ENCODE peak calls at places on chromosome 15, in four cellular contexts. J, P, L and H are unnamed samples.
A peak's percentile ranks its signal among the peaks of the same experiment; 100 is the strongest.

GRCh38 chr15:50265620-50266019 is at the start of gene HDC:
- DNase-seq in J (no peak), P (no peak), L (no peak), H (no peak)

GRCh38 chr15:92909131-92909781 is 9.1 kb downstream of the CHD2 start:
- DNase-seq in J (no peak), P (no peak), L (no peak), H (no peak)

GRCh38 chr15:57872281-57873010 is 165.9 kb downstream of the POLR2M start:
- DNase-seq in J (no peak), P (no peak), L (no peak), H (no peak)

GRCh38 chr15:88241060-88241459 is 15.5 kb downstream of the NTRK3 start:
- DNase-seq in J (no peak), P (no peak), L (no peak), H (no peak)

GRCh38 chr15:92797168-92798052 is 102.7 kb upstream of the CHD2 start:
- DNase-seq in J (no peak), P (peak; percentile 56), L (peak; percentile 40), H (peak; percentile 78)

GRCh38 chr15:78536134-78536533 is 4.1 kb upstream of the PSMA4 start:
- DNase-seq in J (no peak), P (no peak), L (no peak), H (no peak)

GRCh38 chr15:89377842-89378698 is 43.4 kb upstream of the POLG start:
- DNase-seq in J (no peak), P (no peak), L (no peak), H (no peak)

GRCh38 chr15:87527416-87527815 is 729.1 kb downstream of the NTRK3 start:
- DNase-seq in J (no peak), P (no peak), L (no peak), H (no peak)

GRCh38 chr15:84921121-84921520 is 36.7 kb downstream of the SLC28A1 start:
- DNase-seq in J (no peak), P (no peak), L (no peak), H (no peak)

GRCh38 chr15:72820278-72820677 is 36.7 kb upstream of the ADPGK start:
- DNase-seq in J (no peak), P (no peak), L (no peak), H (no peak)

GRCh38 chr15:45268135-45268534 is 16.1 kb downstream of the SLC28A2 start:
- DNase-seq in J (peak; percentile 61), P (peak; percentile 15), L (no peak), H (peak; percentile 30)

GRCh38 chr15:68281008-68281407 is 3.5 kb downstream of the FEM1B start:
- DNase-seq in J (no peak), P (peak; percentile 28), L (no peak), H (no peak)
- TF ChIP-seq CBFB in J (no peak), P (no peak), L (no peak), H (no peak)

GRCh38 chr15:25054329-25054728 is 99.5 kb downstream of the SNRPN start:
- DNase-seq in J (no peak), P (no peak), L (no peak), H (no peak)
- TF ChIP-seq CBFB in J (no peak), P (no peak), L (no peak), H (no peak)

GRCh38 chr15:40006646-40007045 is 32.3 kb downstream of the SRP14 start:
- DNase-seq in J (no peak), P (no peak), L (no peak), H (no peak)

GRCh38 chr15:39999538-39999937 is 39.4 kb downstream of the SRP14 start:
- DNase-seq in J (no peak), P (no peak), L (no peak), H (no peak)

GRCh38 chr15:40006003-40006402 is 33.0 kb downstream of the SRP14 start:
- DNase-seq in J (no peak), P (no peak), L (no peak), H (no peak)

GRCh38 chr15:40002295-40002694 is 36.7 kb downstream of the SRP14 start:
- DNase-seq in J (no peak), P (no peak), L (no peak), H (peak; percentile 99)

DNA sequence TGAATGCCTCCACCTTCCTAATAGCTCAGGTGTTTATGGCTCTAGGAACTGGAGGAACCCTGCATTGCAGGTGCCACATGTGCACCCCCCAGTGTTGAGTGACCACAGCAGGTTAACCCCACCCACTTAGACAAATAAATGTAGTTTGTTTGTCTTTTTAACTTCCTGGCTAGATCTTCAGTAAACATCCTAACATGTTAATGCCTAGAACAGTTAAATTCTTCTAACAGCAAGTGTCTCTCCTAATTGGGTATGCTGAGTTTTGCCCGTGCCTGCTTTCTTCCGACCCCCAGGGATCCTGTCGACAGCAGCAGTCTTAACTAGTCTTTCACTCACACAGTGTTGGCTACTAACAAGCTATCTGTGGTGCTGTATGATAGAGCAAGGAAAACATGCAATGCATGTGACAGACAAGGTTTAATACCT is 35.5 kb downstream of the SRP14 start:
- DNase-seq in J (no peak), P (no peak), L (no peak), H (peak; percentile 40)
- TF ChIP-seq CBFB in J (no peak), P (no peak), L (no peak), H (no peak)

DNA sequence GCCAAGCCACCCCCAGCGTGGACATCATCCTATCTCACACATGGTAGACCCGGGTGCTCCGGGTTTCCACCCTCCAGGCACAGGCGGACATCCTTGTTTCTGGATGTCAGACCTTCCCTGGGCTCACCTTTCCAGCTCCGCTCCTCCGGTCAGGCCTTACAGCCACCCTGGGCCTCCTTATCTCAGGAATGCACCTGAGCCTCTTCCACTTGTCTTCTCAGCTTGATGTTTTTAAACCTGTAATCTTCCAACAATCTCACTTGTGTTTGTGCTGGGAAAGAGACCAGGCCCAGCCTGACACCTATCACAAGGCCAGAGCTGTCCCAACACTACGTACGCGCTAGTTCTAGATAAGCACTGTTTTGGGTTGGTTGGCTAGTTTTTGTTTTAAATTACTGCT is 53.9 kb downstream of the NIPA2 start:
- DNase-seq in J (no peak), P (peak; percentile 40), L (no peak), H (no peak)
- TF ChIP-seq CBFB in J (no peak), P (no peak), L (no peak), H (no peak)

DNA sequence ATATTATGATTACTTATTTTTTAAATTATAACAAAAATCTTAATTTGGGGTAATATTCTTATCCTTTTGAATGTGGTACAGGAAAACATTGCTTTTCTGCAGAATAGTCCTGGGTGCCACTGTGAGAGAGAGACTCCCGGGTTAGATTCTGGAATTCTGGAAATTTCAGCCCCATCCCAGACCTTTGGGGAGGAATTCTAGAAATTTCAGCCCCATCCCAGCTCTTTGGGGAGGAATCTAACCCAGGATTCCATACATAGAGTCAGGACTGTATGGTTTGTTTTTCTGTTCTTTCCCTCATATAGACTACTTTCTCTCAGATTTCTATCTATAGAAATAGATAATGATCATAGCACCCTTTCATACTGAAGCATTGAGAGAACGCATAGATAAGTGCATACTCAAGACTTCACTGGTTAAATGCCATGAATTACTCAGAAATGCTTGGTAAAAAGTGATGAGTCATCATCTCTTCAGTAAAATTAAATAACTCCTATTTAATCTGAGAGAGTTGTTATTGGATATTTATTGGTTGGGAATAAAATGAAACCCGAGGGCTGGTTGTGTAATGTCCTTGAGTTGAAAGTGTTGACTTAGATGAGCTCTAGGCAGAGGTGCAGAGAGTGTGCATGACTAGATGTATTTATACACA is 8.3 kb downstream of the EIF2AK4 start:
- DNase-seq in J (no peak), P (no peak), L (no peak), H (no peak)
- TF ChIP-seq CBFB in J (no peak), P (no peak), L (no peak), H (no peak)

DNA sequence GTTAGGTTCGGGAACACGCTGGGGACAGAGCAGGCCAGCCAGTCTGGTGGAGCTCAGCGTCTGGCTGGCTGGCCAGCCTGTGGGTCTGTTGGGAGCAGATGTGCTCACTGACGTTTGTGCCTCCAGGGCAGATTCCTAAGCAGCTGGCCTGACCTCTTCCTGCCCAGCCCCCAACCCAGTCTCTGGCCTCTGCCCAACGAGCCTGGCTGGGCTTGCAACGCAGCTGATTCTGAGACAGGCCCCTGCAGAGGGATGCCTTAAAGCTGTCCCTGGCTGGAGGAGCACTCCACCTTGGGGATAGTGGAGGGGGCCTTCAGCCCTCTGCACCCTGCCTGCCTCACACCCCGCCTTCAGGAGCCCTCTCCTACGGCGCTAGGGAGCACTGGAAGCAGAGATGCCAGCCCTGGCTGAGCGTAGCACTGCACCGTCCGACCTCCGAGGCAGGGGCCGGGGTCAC is 46.0 kb downstream of the KLF13 start:
- DNase-seq in J (peak; percentile 68), P (no peak), L (no peak), H (no peak)
- TF ChIP-seq CBFB in J (no peak), P (no peak), L (no peak), H (no peak)

GRCh38 chr15:75620043-75620775 is 5.3 kb downstream of the SNUPN start:
- DNase-seq in J (no peak), P (no peak), L (no peak), H (no peak)
- TF ChIP-seq CBFB in J (no peak), P (no peak), L (no peak), H (no peak)

DNA sequence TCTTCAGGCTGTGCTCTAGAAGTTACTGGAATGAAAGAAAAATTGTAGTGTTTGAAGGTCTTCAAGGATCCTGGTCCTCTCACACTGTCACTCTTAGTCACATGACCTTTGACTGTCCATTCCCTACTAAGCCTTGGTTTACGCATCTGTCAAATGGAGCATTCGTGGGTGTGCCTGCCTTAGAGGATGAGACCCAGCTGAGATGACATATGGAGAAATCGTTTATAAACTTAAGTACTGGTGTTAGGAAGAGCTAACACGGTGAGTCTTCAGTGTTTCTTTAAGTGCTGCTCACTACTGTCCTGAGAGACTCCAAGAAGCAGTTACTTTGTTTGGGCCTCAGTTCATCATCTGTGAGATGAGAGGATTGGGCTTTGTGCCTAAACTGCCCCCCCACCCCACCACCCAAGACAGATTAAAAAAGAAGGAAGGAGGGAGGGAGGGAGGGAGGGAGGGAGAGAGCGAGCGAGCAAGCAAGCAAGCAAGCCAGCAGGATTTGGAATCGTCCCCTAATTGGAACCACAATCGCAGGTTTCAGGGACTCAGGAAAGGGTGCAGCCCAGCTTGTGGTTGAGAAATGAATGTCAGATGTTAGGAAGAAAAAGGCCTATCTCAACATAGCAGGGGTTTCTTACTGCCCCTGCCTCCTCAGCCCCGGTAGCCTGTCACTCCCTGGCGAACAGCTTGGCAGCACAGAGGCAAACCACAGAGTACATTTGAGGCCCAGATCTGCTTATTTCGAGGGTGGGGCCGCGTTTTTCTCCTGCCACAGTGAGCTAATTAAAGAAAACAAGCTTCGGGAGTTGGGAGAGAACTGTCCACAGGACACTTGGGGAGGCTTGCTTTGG is 32.7 kb downstream of the SMAD3 start:
- DNase-seq in J (no peak), P (peak; percentile 72), L (no peak), H (no peak)
- TF ChIP-seq CBFB in J (no peak), P (no peak), L (no peak), H (no peak)

GRCh38 chr15:38038659-38039442 is 104.4 kb downstream of the TMCO5A start:
- DNase-seq in J (no peak), P (no peak), L (no peak), H (no peak)

GRCh38 chr15:38042707-38043445 is 108.4 kb downstream of the TMCO5A start:
- DNase-seq in J (no peak), P (no peak), L (no peak), H (no peak)

GRCh38 chr15:38040615-38041014 is 106.2 kb downstream of the TMCO5A start:
- DNase-seq in J (no peak), P (no peak), L (no peak), H (no peak)

GRCh38 chr15:38036790-38037338 is 102.4 kb downstream of the TMCO5A start:
- DNase-seq in J (no peak), P (no peak), L (no peak), H (no peak)

GRCh38 chr15:38041576-38041975 is 107.1 kb downstream of the TMCO5A start:
- DNase-seq in J (no peak), P (no peak), L (no peak), H (no peak)
- TF ChIP-seq CBFB in J (no peak), P (no peak), L (no peak), H (no peak)